ENCODE peak calls at places on chromosomes 2 and 18, in nine cellular contexts. E is NCI-H226; L is AG10803; V is mammary epithelial cell; S is stimulated activated naive CD4-positive, alpha-beta T cell treated with Interleukin-2 at 50 U/mL for 16 hours; U is naive thymus-derived CD8-positive, alpha-beta T cell; T is AG08395; K is WTC11; O is posterior vena cava. N is an unnamed sample.

GRCh38 chr2:134127496-134127895 is 126.4 kb upstream of the MGAT5 start:
- DNase-seq in E (no peak), L (no peak), V (no peak), S (peak), U (peak), T (no peak), K (no peak), O (no peak), N (no peak)

GRCh38 chr2:12155308-12156061 is 409.1 kb downstream of the LPIN1 start:
- DNase-seq in E (peak), L (peak), V (peak), S (no peak), U (no peak), T (peak), K (no peak), O (no peak), N (no peak)

GRCh38 chr2:119485336-119486110 is 38.8 kb downstream of the SCTR start:
- DNase-seq in E (no peak), L (no peak), V (no peak), S (no peak), U (no peak), T (no peak), K (no peak), O (peak), N (no peak)

GRCh38 chr2:17615728-17616351 is 75.3 kb downstream of the VSNL1 start:
- DNase-seq in E (no peak), L (peak), V (peak), S (no peak), U (no peak), T (peak), K (no peak), O (no peak), N (no peak)

GRCh38 chr2:134866498-134867099 is 28.2 kb downstream of the ACMSD start:
- DNase-seq in E (no peak), L (peak), V (peak), S (no peak), U (no peak), T (no peak), K (no peak), O (no peak), N (no peak)

GRCh38 chr18:54378057-54378456 is 20.4 kb downstream of the C18orf54 start:
- DNase-seq in E (no peak), L (no peak), V (no peak), S (no peak), U (no peak), T (no peak), K (no peak), O (no peak), N (no peak)

GRCh38 chr2:211248841-211249240 is 692.4 kb downstream of the CPS1 start:
- DNase-seq in E (no peak), L (no peak), V (peak), S (no peak), U (no peak), T (no peak), K (no peak), O (no peak), N (no peak)

GRCh38 chr2:219571311-219572236 is at the start of gene OBSL1:
- DNase-seq in E (peak), L (peak), V (peak), S (no peak), U (no peak), T (peak), K (peak), O (no peak), N (peak)

GRCh38 chr18:43587538-43588153 is 310.4 kb upstream of the SYT4 start:
- DNase-seq in E (no peak), L (peak), V (peak), S (no peak), U (no peak), T (peak), K (no peak), O (no peak), N (no peak)

GRCh38 chr2:9946818-9947217 is 4.7 kb upstream of the GRHL1 start:
- DNase-seq in E (no peak), L (no peak), V (no peak), S (no peak), U (no peak), T (no peak), K (no peak), O (no peak), N (no peak)

GRCh38 chr18:6504605-6505510 is 90.1 kb upstream of the L3MBTL4 start:
- DNase-seq in E (no peak), L (no peak), V (no peak), S (no peak), U (no peak), T (no peak), K (no peak), O (no peak), N (no peak)

GRCh38 chr2:233408366-233409285 is 54.3 kb downstream of the DGKD start:
- DNase-seq in E (no peak), L (no peak), V (no peak), S (no peak), U (no peak), T (no peak), K (no peak), O (no peak), N (no peak)

GRCh38 chr2:106068415-106068814 is 125.7 kb downstream of the UXS1 start:
- DNase-seq in E (no peak), L (peak), V (no peak), S (no peak), U (no peak), T (no peak), K (no peak), O (no peak), N (no peak)

GRCh38 chr2:11738589-11739436 is 7.6 kb upstream of the LPIN1 start:
- DNase-seq in E (peak), L (peak), V (peak), S (no peak), U (no peak), T (peak), K (peak), O (peak), N (peak)

GRCh38 chr2:206250041-206250897 is 24.2 kb upstream of the ZDBF2 start:
- DNase-seq in E (no peak), L (peak), V (no peak), S (no peak), U (no peak), T (no peak), K (peak), O (no peak), N (peak)

GRCh38 chr18:41150316-41150715 is 804.7 kb upstream of the PIK3C3 start:
- DNase-seq in E (no peak), L (no peak), V (no peak), S (no peak), U (no peak), T (no peak), K (no peak), O (no peak), N (no peak)

GRCh38 chr18:65748321-65748720 is 2.5 kb upstream of the CDH7 start:
- DNase-seq in E (no peak), L (no peak), V (no peak), S (no peak), U (no peak), T (no peak), K (no peak), O (no peak), N (no peak)

GRCh38 chr2:20637147-20637546 is 13.8 kb downstream of the HS1BP3 start:
- DNase-seq in E (no peak), L (no peak), V (no peak), S (no peak), U (no peak), T (no peak), K (no peak), O (peak), N (no peak)

GRCh38 chr2:45793998-45794720 is 142.7 kb downstream of the PRKCE start:
- DNase-seq in E (peak), L (peak), V (no peak), S (no peak), U (no peak), T (peak), K (no peak), O (no peak), N (no peak)

GRCh38 chr2:17257194-17257909 is 260.9 kb downstream of the RAD51AP2 start:
- DNase-seq in E (no peak), L (no peak), V (peak), S (no peak), U (no peak), T (no peak), K (no peak), O (no peak), N (no peak)

GRCh38 chr2:86790828-86791561 is at the start of gene CD8A:
- DNase-seq in E (no peak), L (peak), V (no peak), S (no peak), U (peak), T (peak), K (peak), O (no peak), N (peak)

GRCh38 chr2:151886235-151886634 is 58.0 kb upstream of the ARL5A start:
- DNase-seq in E (no peak), L (no peak), V (peak), S (no peak), U (no peak), T (no peak), K (no peak), O (no peak), N (no peak)

GRCh38 chr2:99084256-99084655 is 57.3 kb upstream of the C2orf15 start:
- DNase-seq in E (no peak), L (no peak), V (no peak), S (no peak), U (no peak), T (no peak), K (no peak), O (no peak), N (peak)

GRCh38 chr2:71930073-71930681 is 217.5 kb downstream of the CYP26B1 start:
- DNase-seq in E (no peak), L (peak), V (no peak), S (no peak), U (no peak), T (peak), K (no peak), O (peak), N (peak)

GRCh38 chr2:242011516-242011915 is 142.0 kb downstream of the RTP5 start:
- DNase-seq in E (no peak), L (peak), V (no peak), S (no peak), U (no peak), T (no peak), K (no peak), O (peak), N (no peak)

GRCh38 chr2:85414761-85415498 is 3.6 kb upstream of the SH2D6 start:
- DNase-seq in E (no peak), L (no peak), V (no peak), S (no peak), U (no peak), T (no peak), K (no peak), O (no peak), N (no peak)

GRCh38 chr2:231222318-231223000 is 24.0 kb downstream of the ARMC9 start:
- DNase-seq in E (no peak), L (peak), V (no peak), S (no peak), U (no peak), T (peak), K (no peak), O (no peak), N (no peak)